ENCODE peak calls at places on chromosomes 11 and 22, in five cellular contexts. One of them, this sample, is unnamed.

GRCh38 chr11:19039409-19039808 is 21.1 kb downstream of the MRGPRX2 start:
- DNase-seq in HepG2: no peak
- DNase-seq in K562: no peak
- DNase-seq in HEK293T: no peak
- DNase-seq in GM12878: no peak
- DNase-seq in this sample: no peak

GRCh38 chr11:5922749-5923426 is 19.2 kb upstream of the OR56A3 start:
- DNase-seq in HEK293T: no peak
- DNase-seq in GM12878: peak; percentile 48
- DNase-seq in HepG2: no peak
- DNase-seq in K562: no peak
- DNase-seq in this sample: no peak

GRCh38 chr22:38244106-38244505 is 28.7 kb downstream of the TMEM184B start:
- DNase-seq in K562: no peak
- DNase-seq in HEK293T: no peak
- DNase-seq in GM12878: no peak
- DNase-seq in HepG2: no peak
- DNase-seq in this sample: no peak

GRCh38 chr22:29765905-29766631 is 739 bp downstream of the ZMAT5 start:
- DNase-seq in HepG2: peak; percentile 81
- DNase-seq in K562: peak; percentile 51
- DNase-seq in HEK293T: no peak
- DNase-seq in GM12878: no peak
- DNase-seq in this sample: peak; percentile 39

GRCh38 chr22:49768511-49768910 is 59.2 kb downstream of the BRD1 start:
- DNase-seq in K562: no peak
- DNase-seq in GM12878: no peak
- DNase-seq in HepG2: no peak
- DNase-seq in HEK293T: no peak
- DNase-seq in this sample: no peak

GRCh38 chr11:33396361-33396760 is 139.2 kb downstream of the HIPK3 start:
- DNase-seq in HepG2: no peak
- DNase-seq in GM12878: no peak
- DNase-seq in K562: no peak
- DNase-seq in HEK293T: no peak
- DNase-seq in this sample: no peak

GRCh38 chr11:70099578-70100282 is 21.6 kb downstream of the ANO1 start:
- DNase-seq in GM12878: no peak
- DNase-seq in HepG2: no peak
- DNase-seq in K562: no peak
- DNase-seq in HEK293T: no peak
- DNase-seq in this sample: no peak

GRCh38 chr11:86660011-86660595 is 12.3 kb downstream of the ME3 start:
- DNase-seq in HEK293T: no peak
- DNase-seq in K562: no peak
- DNase-seq in HepG2: no peak
- DNase-seq in GM12878: no peak
- DNase-seq in this sample: peak; percentile 11

GRCh38 chr11:115580927-115581680 is 76.9 kb upstream of the CADM1 start:
- DNase-seq in HEK293T: peak; percentile 48
- DNase-seq in GM12878: no peak
- DNase-seq in K562: no peak
- DNase-seq in HepG2: no peak
- DNase-seq in this sample: peak; percentile 79

GRCh38 chr22:46984751-46985506 is 222.5 kb downstream of the TBC1D22A start:
- DNase-seq in GM12878: no peak
- DNase-seq in K562: no peak
- DNase-seq in HepG2: no peak
- DNase-seq in HEK293T: no peak
- DNase-seq in this sample: no peak

GRCh38 chr11:134537296-134537695 is 125.3 kb upstream of the B3GAT1 start:
- DNase-seq in GM12878: no peak
- DNase-seq in K562: no peak
- DNase-seq in HEK293T: no peak
- DNase-seq in HepG2: no peak
- DNase-seq in this sample: no peak

GRCh38 chr11:60785136-60785535 is at the start of gene MS4A10:
- DNase-seq in HepG2: no peak
- DNase-seq in K562: no peak
- DNase-seq in HEK293T: no peak
- DNase-seq in GM12878: no peak
- DNase-seq in this sample: no peak

GRCh38 chr11:60786811-60787567 is 1.9 kb downstream of the MS4A10 start:
- DNase-seq in GM12878: no peak
- DNase-seq in HepG2: no peak
- DNase-seq in HEK293T: no peak
- DNase-seq in K562: no peak
- DNase-seq in this sample: no peak

GRCh38 chr11:60788401-60789110 is 3.4 kb downstream of the MS4A10 start:
- DNase-seq in HepG2: no peak
- DNase-seq in HEK293T: no peak
- DNase-seq in K562: no peak
- DNase-seq in GM12878: no peak
- DNase-seq in this sample: no peak

GRCh38 chr11:60783911-60784310 is 1.2 kb upstream of the MS4A10 start:
- DNase-seq in HEK293T: no peak
- DNase-seq in HepG2: no peak
- DNase-seq in K562: no peak
- DNase-seq in GM12878: no peak
- DNase-seq in this sample: no peak

DNA sequence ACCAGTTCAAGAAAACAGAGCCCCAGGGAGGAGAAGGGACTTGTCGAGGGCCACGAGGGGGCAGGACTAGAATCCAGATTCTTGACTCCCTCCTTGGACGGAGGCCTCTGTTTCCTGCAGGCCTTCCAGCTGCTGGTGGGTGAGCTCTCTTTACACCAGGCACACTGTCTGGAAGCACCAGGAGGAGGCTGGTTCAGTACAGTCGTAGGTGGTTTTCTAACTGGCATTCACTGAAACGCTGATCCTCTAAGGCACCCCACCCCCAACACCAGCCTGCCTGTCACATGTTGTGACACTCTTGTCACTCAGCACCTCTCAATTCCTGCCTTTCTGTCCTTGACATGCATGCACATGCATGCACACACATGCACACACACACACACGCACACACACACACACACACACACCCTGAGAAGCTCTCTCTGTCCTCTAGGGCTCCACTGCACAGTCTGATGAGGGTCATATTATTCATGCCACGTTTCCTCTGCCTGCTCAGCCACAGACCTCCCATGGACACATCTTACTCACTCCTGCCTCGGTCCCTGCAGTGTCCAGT is 751 bp downstream of the MS4A10 start:
- DNase-seq in HEK293T: no peak
- DNase-seq in K562: no peak
- DNase-seq in HepG2: no peak
- DNase-seq in GM12878: no peak
- DNase-seq in this sample: no peak
- TF ChIP-seq FOXM1 in HEK293T: no peak
- TF ChIP-seq FOXM1 in K562: no peak
- TF ChIP-seq FOXM1 in HepG2: no peak
- TF ChIP-seq FOXM1 in GM12878: no peak
- TF ChIP-seq FOXM1 in this sample: no peak

GRCh38 chr11:123431619-123432018 is 1.6 kb downstream of the GRAMD1B start:
- DNase-seq in K562: no peak
- DNase-seq in HEK293T: no peak
- DNase-seq in HepG2: no peak
- DNase-seq in GM12878: no peak
- DNase-seq in this sample: no peak
- TF ChIP-seq FOXM1 in K562: no peak
- TF ChIP-seq FOXM1 in HEK293T: no peak
- TF ChIP-seq FOXM1 in HepG2: no peak
- TF ChIP-seq FOXM1 in GM12878: no peak
- TF ChIP-seq FOXM1 in this sample: no peak

DNA sequence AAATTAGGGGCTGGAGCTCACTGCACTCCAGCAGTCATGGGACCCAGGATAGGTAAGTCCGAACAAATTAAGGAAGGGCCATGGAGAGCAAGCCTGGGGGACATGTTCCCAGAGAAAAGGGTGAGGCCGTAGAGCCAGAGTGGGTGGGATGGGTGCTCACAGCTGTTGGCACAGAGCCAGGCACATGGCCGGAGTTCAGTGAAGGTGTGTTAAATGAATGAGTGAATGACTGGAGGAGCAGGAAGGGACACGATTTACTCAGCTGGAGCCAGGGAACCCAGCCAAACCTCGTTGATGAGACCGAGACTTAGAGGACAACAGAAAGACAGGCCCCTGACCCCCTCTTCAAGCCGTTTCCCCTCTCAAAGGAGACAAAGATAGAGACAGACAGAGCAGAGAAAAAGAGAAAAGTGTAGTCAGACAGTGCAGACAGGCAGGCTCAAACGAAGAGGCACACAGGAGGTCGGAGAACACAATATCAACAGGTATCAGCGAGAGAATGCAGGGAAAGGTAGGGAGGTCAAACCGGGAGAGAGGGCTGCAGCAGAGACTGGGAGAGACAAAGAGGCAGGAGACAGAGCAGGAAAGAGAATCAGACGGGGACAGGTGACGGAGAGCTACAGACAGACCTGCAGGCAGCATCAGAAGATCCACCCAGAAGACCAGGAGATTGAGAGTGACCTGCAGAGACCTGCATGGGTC is 590 bp downstream of the SLCO2B1 start:
- DNase-seq in HepG2: no peak
- DNase-seq in HEK293T: no peak
- DNase-seq in GM12878: no peak
- DNase-seq in K562: no peak
- DNase-seq in this sample: no peak
- TF ChIP-seq FOXM1 in HepG2: no peak
- TF ChIP-seq FOXM1 in HEK293T: no peak
- TF ChIP-seq FOXM1 in GM12878: no peak
- TF ChIP-seq FOXM1 in K562: no peak
- TF ChIP-seq FOXM1 in this sample: no peak

DNA sequence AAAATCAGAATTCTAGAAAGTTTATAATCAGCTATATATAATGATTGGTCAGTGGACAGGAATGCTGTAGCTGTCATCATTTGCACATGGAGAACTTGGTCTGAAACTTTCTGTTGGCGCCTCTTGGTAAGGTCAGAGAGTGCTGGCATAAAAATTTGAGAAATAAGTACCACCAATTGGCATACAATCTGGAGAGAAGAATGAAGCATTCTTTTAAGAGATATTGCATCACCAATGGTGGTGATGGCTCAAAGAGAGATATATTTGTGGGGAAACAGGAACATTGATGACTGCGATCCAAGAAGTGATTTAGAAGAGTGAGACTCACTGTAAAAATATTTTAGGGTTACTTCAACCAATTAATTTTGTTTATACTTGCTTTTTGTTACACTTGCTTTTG is 19.7 kb upstream of the OOSP1 start:
- DNase-seq in HepG2: no peak
- DNase-seq in HEK293T: no peak
- DNase-seq in GM12878: no peak
- DNase-seq in K562: no peak
- DNase-seq in this sample: no peak
- TF ChIP-seq FOXM1 in HepG2: no peak
- TF ChIP-seq FOXM1 in HEK293T: no peak
- TF ChIP-seq FOXM1 in GM12878: no peak
- TF ChIP-seq FOXM1 in K562: no peak
- TF ChIP-seq FOXM1 in this sample: no peak

GRCh38 chr11:118870396-118871343 is 13.0 kb upstream of the CXCR5 start:
- DNase-seq in HepG2: peak; percentile 28
- DNase-seq in K562: no peak
- DNase-seq in GM12878: peak; percentile 57
- DNase-seq in HEK293T: no peak
- DNase-seq in this sample: peak; percentile 14
- TF ChIP-seq FOXM1 in HepG2: no peak
- TF ChIP-seq FOXM1 in K562: no peak
- TF ChIP-seq FOXM1 in GM12878: no peak
- TF ChIP-seq FOXM1 in HEK293T: no peak
- TF ChIP-seq FOXM1 in this sample: no peak

GRCh38 chr11:122709042-122709760 is 53.7 kb downstream of the UBASH3B start:
- DNase-seq in GM12878: no peak
- DNase-seq in K562: no peak
- DNase-seq in HEK293T: no peak
- DNase-seq in HepG2: no peak
- DNase-seq in this sample: no peak
- TF ChIP-seq FOXM1 in GM12878: no peak
- TF ChIP-seq FOXM1 in K562: no peak
- TF ChIP-seq FOXM1 in HEK293T: no peak
- TF ChIP-seq FOXM1 in HepG2: no peak
- TF ChIP-seq FOXM1 in this sample: no peak

GRCh38 chr11:108524422-108524821 is 26.2 kb upstream of the POGLUT3 start:
- DNase-seq in GM12878: no peak
- DNase-seq in K562: no peak
- DNase-seq in HepG2: no peak
- DNase-seq in HEK293T: no peak
- DNase-seq in this sample: no peak
- TF ChIP-seq FOXM1 in GM12878: no peak
- TF ChIP-seq FOXM1 in K562: no peak
- TF ChIP-seq FOXM1 in HepG2: no peak
- TF ChIP-seq FOXM1 in HEK293T: no peak
- TF ChIP-seq FOXM1 in this sample: no peak

This sample was measured in SK-N-SH.